ENCODE peak calls at places on chromosome 1, in nine cellular contexts. One of them, this sample, is unnamed.

GRCh38 chr1:153420306-153420705 is 4.0 kb downstream of the S100A7A start:
- DNase-seq in endothelial cell of umbilical vein: no peak
- DNase-seq in fibroblast of pulmonary artery: no peak
- DNase-seq in heart left ventricle: no peak
- DNase-seq in OCI-LY7: no peak
- DNase-seq in fibroblast of lung: no peak
- DNase-seq in gastrocnemius medialis: no peak
- DNase-seq in AG04450: no peak
- DNase-seq in mucosa of descending colon: no peak
- DNase-seq in this sample: no peak

GRCh38 chr1:82695443-82695842 is 894.7 kb downstream of the ADGRL2 start:
- DNase-seq in endothelial cell of umbilical vein: peak
- DNase-seq in fibroblast of pulmonary artery: peak
- DNase-seq in heart left ventricle: no peak
- DNase-seq in OCI-LY7: no peak
- DNase-seq in fibroblast of lung: no peak
- DNase-seq in gastrocnemius medialis: no peak
- DNase-seq in AG04450: no peak
- DNase-seq in mucosa of descending colon: no peak
- DNase-seq in this sample: peak

GRCh38 chr1:114701931-114702330 is 6.6 kb upstream of the AMPD1 start:
- DNase-seq in endothelial cell of umbilical vein: no peak
- DNase-seq in fibroblast of pulmonary artery: no peak
- DNase-seq in heart left ventricle: no peak
- DNase-seq in OCI-LY7: no peak
- DNase-seq in fibroblast of lung: no peak
- DNase-seq in gastrocnemius medialis: no peak
- DNase-seq in AG04450: no peak
- DNase-seq in mucosa of descending colon: no peak
- DNase-seq in this sample: no peak

GRCh38 chr1:214417545-214418210 is 133.7 kb downstream of the PTPN14 start:
- DNase-seq in endothelial cell of umbilical vein: no peak
- DNase-seq in fibroblast of pulmonary artery: no peak
- DNase-seq in heart left ventricle: no peak
- DNase-seq in OCI-LY7: no peak
- DNase-seq in fibroblast of lung: no peak
- DNase-seq in gastrocnemius medialis: no peak
- DNase-seq in AG04450: no peak
- DNase-seq in mucosa of descending colon: no peak
- DNase-seq in this sample: no peak

GRCh38 chr1:7224644-7225043 is 439.4 kb downstream of the CAMTA1 start:
- DNase-seq in endothelial cell of umbilical vein: no peak
- DNase-seq in fibroblast of pulmonary artery: no peak
- DNase-seq in heart left ventricle: no peak
- DNase-seq in OCI-LY7: no peak
- DNase-seq in fibroblast of lung: no peak
- DNase-seq in gastrocnemius medialis: no peak
- DNase-seq in AG04450: no peak
- DNase-seq in mucosa of descending colon: peak
- DNase-seq in this sample: peak

GRCh38 chr1:16205891-16206546 is 6.4 kb downstream of the ARHGEF19 start:
- DNase-seq in endothelial cell of umbilical vein: no peak
- DNase-seq in fibroblast of pulmonary artery: no peak
- DNase-seq in heart left ventricle: no peak
- DNase-seq in OCI-LY7: no peak
- DNase-seq in fibroblast of lung: no peak
- DNase-seq in gastrocnemius medialis: no peak
- DNase-seq in AG04450: no peak
- DNase-seq in mucosa of descending colon: no peak
- DNase-seq in this sample: no peak

GRCh38 chr1:153506386-153506785 is 29.4 kb downstream of the S100A6 start:
- DNase-seq in endothelial cell of umbilical vein: no peak
- DNase-seq in fibroblast of pulmonary artery: no peak
- DNase-seq in heart left ventricle: no peak
- DNase-seq in OCI-LY7: no peak
- DNase-seq in fibroblast of lung: no peak
- DNase-seq in gastrocnemius medialis: no peak
- DNase-seq in AG04450: no peak
- DNase-seq in mucosa of descending colon: no peak
- DNase-seq in this sample: no peak

GRCh38 chr1:219177363-219177762 is 3.7 kb downstream of the LYPLAL1 start:
- DNase-seq in endothelial cell of umbilical vein: peak
- DNase-seq in fibroblast of pulmonary artery: no peak
- DNase-seq in heart left ventricle: no peak
- DNase-seq in OCI-LY7: no peak
- DNase-seq in fibroblast of lung: peak
- DNase-seq in gastrocnemius medialis: no peak
- DNase-seq in AG04450: no peak
- DNase-seq in mucosa of descending colon: no peak
- DNase-seq in this sample: peak

GRCh38 chr1:193368302-193368701 is 181.9 kb upstream of the B3GALT2 start:
- DNase-seq in endothelial cell of umbilical vein: peak
- DNase-seq in fibroblast of pulmonary artery: no peak
- DNase-seq in heart left ventricle: no peak
- DNase-seq in OCI-LY7: no peak
- DNase-seq in fibroblast of lung: peak
- DNase-seq in gastrocnemius medialis: no peak
- DNase-seq in AG04450: no peak
- DNase-seq in mucosa of descending colon: no peak
- DNase-seq in this sample: no peak

GRCh38 chr1:171784779-171785178 is 3.3 kb downstream of the METTL13 start:
- DNase-seq in endothelial cell of umbilical vein: no peak
- DNase-seq in fibroblast of pulmonary artery: no peak
- DNase-seq in heart left ventricle: no peak
- DNase-seq in OCI-LY7: no peak
- DNase-seq in fibroblast of lung: no peak
- DNase-seq in gastrocnemius medialis: no peak
- DNase-seq in AG04450: no peak
- DNase-seq in mucosa of descending colon: no peak
- DNase-seq in this sample: no peak
- H3K4me3 ChIP-seq in endothelial cell of umbilical vein: no peak
- H3K4me3 ChIP-seq in fibroblast of pulmonary artery: no peak
- H3K4me3 ChIP-seq in heart left ventricle: no peak
- H3K4me3 ChIP-seq in OCI-LY7: peak
- H3K4me3 ChIP-seq in fibroblast of lung: no peak
- H3K4me3 ChIP-seq in gastrocnemius medialis: no peak
- H3K4me3 ChIP-seq in AG04450: no peak
- H3K4me3 ChIP-seq in mucosa of descending colon: no peak
- H3K4me3 ChIP-seq in this sample: no peak

DNA sequence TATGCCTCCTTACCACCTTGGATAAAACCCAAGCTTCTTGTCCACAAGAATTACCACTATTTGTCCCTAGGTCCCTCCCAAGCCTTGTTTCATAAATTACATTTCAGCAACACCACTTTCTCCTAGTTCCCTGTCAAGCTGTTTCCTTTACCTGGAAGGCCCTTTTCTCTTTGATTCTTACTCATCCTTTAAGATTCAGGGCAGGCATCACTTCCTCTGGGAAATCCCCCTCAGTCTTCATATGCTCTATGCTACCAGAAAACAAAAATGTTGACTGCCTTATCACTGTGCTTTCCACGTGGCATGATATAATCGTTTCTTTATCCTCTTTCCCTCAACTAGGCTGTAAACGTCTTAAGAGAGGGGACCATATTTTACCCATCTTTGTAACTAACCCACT is 102.7 kb downstream of the LYST start:
- DNase-seq in endothelial cell of umbilical vein: no peak
- DNase-seq in fibroblast of pulmonary artery: no peak
- DNase-seq in heart left ventricle: no peak
- DNase-seq in OCI-LY7: no peak
- DNase-seq in fibroblast of lung: no peak
- DNase-seq in gastrocnemius medialis: no peak
- DNase-seq in AG04450: no peak
- DNase-seq in mucosa of descending colon: no peak
- DNase-seq in this sample: peak
- TF ChIP-seq CTCF in endothelial cell of umbilical vein: no peak
- TF ChIP-seq CTCF in fibroblast of pulmonary artery: no peak
- TF ChIP-seq CTCF in heart left ventricle: no peak
- TF ChIP-seq CTCF in OCI-LY7: no peak
- TF ChIP-seq CTCF in fibroblast of lung: no peak
- TF ChIP-seq CTCF in gastrocnemius medialis: no peak
- TF ChIP-seq CTCF in AG04450: no peak
- TF ChIP-seq CTCF in mucosa of descending colon: no peak
- TF ChIP-seq CTCF in this sample: no peak

GRCh38 chr1:222583079-222583478 is 6.7 kb downstream of the TAF1A start:
- DNase-seq in endothelial cell of umbilical vein: no peak
- DNase-seq in fibroblast of pulmonary artery: no peak
- DNase-seq in heart left ventricle: no peak
- DNase-seq in OCI-LY7: peak
- DNase-seq in fibroblast of lung: no peak
- DNase-seq in gastrocnemius medialis: no peak
- DNase-seq in AG04450: no peak
- DNase-seq in mucosa of descending colon: no peak
- DNase-seq in this sample: no peak
- H3K4me3 ChIP-seq in endothelial cell of umbilical vein: no peak
- H3K4me3 ChIP-seq in fibroblast of pulmonary artery: no peak
- H3K4me3 ChIP-seq in heart left ventricle: no peak
- H3K4me3 ChIP-seq in OCI-LY7: no peak
- H3K4me3 ChIP-seq in fibroblast of lung: no peak
- H3K4me3 ChIP-seq in gastrocnemius medialis: no peak
- H3K4me3 ChIP-seq in AG04450: no peak
- H3K4me3 ChIP-seq in mucosa of descending colon: no peak
- H3K4me3 ChIP-seq in this sample: no peak

GRCh38 chr1:228339766-228340685 is 66.6 kb downstream of the TRIM11 start:
- DNase-seq in endothelial cell of umbilical vein: no peak
- DNase-seq in fibroblast of pulmonary artery: no peak
- DNase-seq in heart left ventricle: peak
- DNase-seq in OCI-LY7: no peak
- DNase-seq in fibroblast of lung: no peak
- DNase-seq in gastrocnemius medialis: peak
- DNase-seq in AG04450: no peak
- DNase-seq in mucosa of descending colon: peak
- DNase-seq in this sample: no peak

GRCh38 chr1:228339059-228339704 is 67.5 kb downstream of the TRIM11 start:
- DNase-seq in endothelial cell of umbilical vein: no peak
- DNase-seq in fibroblast of pulmonary artery: no peak
- DNase-seq in heart left ventricle: peak
- DNase-seq in OCI-LY7: no peak
- DNase-seq in fibroblast of lung: no peak
- DNase-seq in gastrocnemius medialis: no peak
- DNase-seq in AG04450: no peak
- DNase-seq in mucosa of descending colon: no peak
- DNase-seq in this sample: no peak

GRCh38 chr1:228341814-228342626 is 64.6 kb downstream of the TRIM11 start:
- DNase-seq in endothelial cell of umbilical vein: no peak
- DNase-seq in fibroblast of pulmonary artery: no peak
- DNase-seq in heart left ventricle: peak
- DNase-seq in OCI-LY7: no peak
- DNase-seq in fibroblast of lung: no peak
- DNase-seq in gastrocnemius medialis: no peak
- DNase-seq in AG04450: no peak
- DNase-seq in mucosa of descending colon: peak
- DNase-seq in this sample: no peak

GRCh38 chr1:228341450-228341813 is 65.2 kb downstream of the TRIM11 start:
- DNase-seq in endothelial cell of umbilical vein: no peak
- DNase-seq in fibroblast of pulmonary artery: no peak
- DNase-seq in heart left ventricle: peak
- DNase-seq in OCI-LY7: no peak
- DNase-seq in fibroblast of lung: no peak
- DNase-seq in gastrocnemius medialis: no peak
- DNase-seq in AG04450: no peak
- DNase-seq in mucosa of descending colon: no peak
- DNase-seq in this sample: no peak

DNA sequence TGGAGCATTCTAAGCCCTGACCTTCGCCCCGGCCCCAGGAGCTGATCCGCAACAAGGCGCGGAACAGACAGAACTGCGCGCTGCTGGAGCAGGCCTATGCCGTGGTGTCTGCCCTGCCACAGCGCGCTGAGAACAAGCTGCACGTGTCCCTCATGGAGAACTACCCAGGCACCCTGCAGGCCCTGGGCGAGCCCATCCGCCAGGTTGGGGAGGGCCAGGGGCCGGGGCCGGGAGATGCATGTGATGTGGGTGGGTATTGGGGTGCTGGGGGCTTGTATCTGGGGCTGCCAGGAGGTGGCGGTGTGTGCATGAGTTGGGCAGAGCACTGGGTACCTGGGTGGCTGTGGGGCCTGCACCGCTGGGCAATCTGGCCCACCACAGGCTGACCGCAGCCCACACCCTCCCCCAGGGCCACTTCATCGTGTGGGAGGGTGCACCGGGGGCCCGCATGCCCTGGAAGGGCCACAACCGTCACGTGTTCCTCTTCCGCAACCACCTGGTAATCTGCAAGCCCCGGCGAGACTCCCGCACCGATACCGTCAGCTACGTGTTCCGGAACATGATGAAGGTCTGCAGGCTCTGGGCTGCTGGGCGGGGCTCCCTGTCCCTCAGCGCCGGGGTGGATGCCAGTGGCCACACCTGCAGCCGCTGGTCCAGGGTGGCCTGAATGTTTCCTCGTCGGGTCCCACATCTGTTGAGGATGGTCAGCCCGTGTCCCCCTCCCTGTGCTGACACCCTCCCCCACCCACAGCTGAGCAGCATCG is 65.8 kb downstream of the TRIM11 start:
- DNase-seq in endothelial cell of umbilical vein: no peak
- DNase-seq in fibroblast of pulmonary artery: no peak
- DNase-seq in heart left ventricle: peak
- DNase-seq in OCI-LY7: peak
- DNase-seq in fibroblast of lung: no peak
- DNase-seq in gastrocnemius medialis: peak
- DNase-seq in AG04450: no peak
- DNase-seq in mucosa of descending colon: peak
- DNase-seq in this sample: no peak
- TF ChIP-seq CTCF in endothelial cell of umbilical vein: no peak
- TF ChIP-seq CTCF in fibroblast of pulmonary artery: peak
- TF ChIP-seq CTCF in heart left ventricle: no peak
- TF ChIP-seq CTCF in OCI-LY7: peak
- TF ChIP-seq CTCF in fibroblast of lung: peak
- TF ChIP-seq CTCF in gastrocnemius medialis: no peak
- TF ChIP-seq CTCF in AG04450: peak
- TF ChIP-seq CTCF in mucosa of descending colon: no peak
- TF ChIP-seq CTCF in this sample: no peak

GRCh38 chr1:36387141-36387949 is 1.6 kb upstream of the STK40 start:
- DNase-seq in endothelial cell of umbilical vein: no peak
- DNase-seq in fibroblast of pulmonary artery: peak
- DNase-seq in heart left ventricle: no peak
- DNase-seq in OCI-LY7: peak
- DNase-seq in fibroblast of lung: peak
- DNase-seq in gastrocnemius medialis: peak
- DNase-seq in AG04450: no peak
- DNase-seq in mucosa of descending colon: no peak
- DNase-seq in this sample: peak
- H3K4me3 ChIP-seq in endothelial cell of umbilical vein: no peak
- H3K4me3 ChIP-seq in fibroblast of pulmonary artery: peak
- H3K4me3 ChIP-seq in heart left ventricle: peak
- H3K4me3 ChIP-seq in OCI-LY7: peak
- H3K4me3 ChIP-seq in fibroblast of lung: no peak
- H3K4me3 ChIP-seq in gastrocnemius medialis: peak
- H3K4me3 ChIP-seq in AG04450: peak
- H3K4me3 ChIP-seq in mucosa of descending colon: no peak
- H3K4me3 ChIP-seq in this sample: no peak

This sample was measured in epithelial cell of esophagus.